ENCODE peak calls at places on chromosome 7, in seven cellular contexts. One of them, this sample, is unnamed.

GRCh38 chr7:100682228-100682741 is 8.7 kb downstream of the GNB2 start:
- DNase-seq in astrocyte of the spinal cord: peak
- DNase-seq in foreskin fibroblast: peak
- DNase-seq in stomach: no peak
- DNase-seq in cardiac muscle cell: no peak
- DNase-seq in AG09319: no peak
- DNase-seq in left lung: no peak
- DNase-seq in this sample: no peak

GRCh38 chr7:150931199-150931869 is 46.8 kb downstream of the KCNH2 start:
- DNase-seq in foreskin fibroblast: no peak
- DNase-seq in cardiac muscle cell: peak
- DNase-seq in stomach: peak
- DNase-seq in left lung: no peak
- DNase-seq in astrocyte of the spinal cord: no peak
- DNase-seq in AG09319: no peak
- DNase-seq in this sample: no peak

GRCh38 chr7:80781561-80781979 is 137.3 kb downstream of the SEMA3C start:
- DNase-seq in cardiac muscle cell: peak
- DNase-seq in AG09319: peak
- DNase-seq in left lung: no peak
- DNase-seq in astrocyte of the spinal cord: peak
- DNase-seq in stomach: peak
- DNase-seq in foreskin fibroblast: peak
- DNase-seq in this sample: no peak

GRCh38 chr7:43878867-43879266 is 9.6 kb upstream of the MRPS24 start:
- DNase-seq in astrocyte of the spinal cord: peak
- DNase-seq in left lung: no peak
- DNase-seq in foreskin fibroblast: no peak
- DNase-seq in stomach: no peak
- DNase-seq in AG09319: no peak
- DNase-seq in cardiac muscle cell: no peak
- DNase-seq in this sample: no peak

GRCh38 chr7:154965014-154965413 is 37.9 kb downstream of the PAXIP1 start:
- DNase-seq in AG09319: no peak
- DNase-seq in foreskin fibroblast: no peak
- DNase-seq in left lung: no peak
- DNase-seq in astrocyte of the spinal cord: peak
- DNase-seq in stomach: no peak
- DNase-seq in cardiac muscle cell: no peak
- DNase-seq in this sample: no peak

GRCh38 chr7:264541-265191 is 25.3 kb upstream of the FOXL3 start:
- DNase-seq in cardiac muscle cell: no peak
- DNase-seq in stomach: peak
- DNase-seq in AG09319: no peak
- DNase-seq in left lung: peak
- DNase-seq in astrocyte of the spinal cord: no peak
- DNase-seq in foreskin fibroblast: no peak
- DNase-seq in this sample: no peak

GRCh38 chr7:101869026-101869900 is 51.8 kb downstream of the CUX1 start:
- DNase-seq in cardiac muscle cell: no peak
- DNase-seq in left lung: no peak
- DNase-seq in AG09319: no peak
- DNase-seq in astrocyte of the spinal cord: no peak
- DNase-seq in stomach: no peak
- DNase-seq in foreskin fibroblast: no peak
- DNase-seq in this sample: no peak

GRCh38 chr7:22633286-22633953 is 93.6 kb upstream of the IL6 start:
- DNase-seq in AG09319: no peak
- DNase-seq in left lung: no peak
- DNase-seq in cardiac muscle cell: no peak
- DNase-seq in astrocyte of the spinal cord: no peak
- DNase-seq in stomach: no peak
- DNase-seq in foreskin fibroblast: peak
- DNase-seq in this sample: no peak

GRCh38 chr7:143385891-143386781 is 5.0 kb downstream of the ZYX start:
- DNase-seq in foreskin fibroblast: peak
- DNase-seq in cardiac muscle cell: no peak
- DNase-seq in AG09319: no peak
- DNase-seq in left lung: peak
- DNase-seq in astrocyte of the spinal cord: no peak
- DNase-seq in stomach: no peak
- DNase-seq in this sample: no peak

GRCh38 chr7:84258628-84259027 is 64.0 kb upstream of the SEMA3A start:
- DNase-seq in foreskin fibroblast: peak
- DNase-seq in AG09319: peak
- DNase-seq in stomach: no peak
- DNase-seq in left lung: no peak
- DNase-seq in astrocyte of the spinal cord: peak
- DNase-seq in cardiac muscle cell: no peak
- DNase-seq in this sample: no peak

GRCh38 chr7:88092676-88092999 is 127.2 kb downstream of the SRI start:
- DNase-seq in AG09319: no peak
- DNase-seq in stomach: no peak
- DNase-seq in foreskin fibroblast: no peak
- DNase-seq in cardiac muscle cell: no peak
- DNase-seq in left lung: no peak
- DNase-seq in astrocyte of the spinal cord: no peak
- DNase-seq in this sample: no peak

GRCh38 chr7:42931447-42931833 is 534 bp downstream of the PSMA2 start:
- DNase-seq in AG09319: no peak
- DNase-seq in foreskin fibroblast: no peak
- DNase-seq in stomach: no peak
- DNase-seq in astrocyte of the spinal cord: no peak
- DNase-seq in left lung: no peak
- DNase-seq in cardiac muscle cell: no peak
- DNase-seq in this sample: no peak

GRCh38 chr7:28793383-28793782 is 164.7 kb downstream of the TRIL start:
- DNase-seq in left lung: no peak
- DNase-seq in astrocyte of the spinal cord: no peak
- DNase-seq in AG09319: no peak
- DNase-seq in stomach: no peak
- DNase-seq in foreskin fibroblast: peak
- DNase-seq in cardiac muscle cell: no peak
- DNase-seq in this sample: no peak

GRCh38 chr7:108486291-108486966 is 30.2 kb upstream of the NRCAM start:
- DNase-seq in astrocyte of the spinal cord: peak
- DNase-seq in cardiac muscle cell: no peak
- DNase-seq in AG09319: no peak
- DNase-seq in foreskin fibroblast: peak
- DNase-seq in left lung: no peak
- DNase-seq in stomach: no peak
- DNase-seq in this sample: no peak

GRCh38 chr7:108479751-108480150 is 23.5 kb upstream of the NRCAM start:
- DNase-seq in cardiac muscle cell: no peak
- DNase-seq in stomach: no peak
- DNase-seq in astrocyte of the spinal cord: no peak
- DNase-seq in AG09319: no peak
- DNase-seq in left lung: no peak
- DNase-seq in foreskin fibroblast: no peak
- DNase-seq in this sample: no peak

GRCh38 chr7:108488902-108489538 is 32.8 kb upstream of the NRCAM start:
- DNase-seq in AG09319: no peak
- DNase-seq in astrocyte of the spinal cord: no peak
- DNase-seq in cardiac muscle cell: no peak
- DNase-seq in stomach: no peak
- DNase-seq in left lung: no peak
- DNase-seq in foreskin fibroblast: no peak
- DNase-seq in this sample: no peak

GRCh38 chr7:108480311-108480710 is 24.1 kb upstream of the NRCAM start:
- DNase-seq in foreskin fibroblast: no peak
- DNase-seq in cardiac muscle cell: no peak
- DNase-seq in stomach: no peak
- DNase-seq in astrocyte of the spinal cord: no peak
- DNase-seq in left lung: no peak
- DNase-seq in AG09319: no peak
- DNase-seq in this sample: no peak

DNA sequence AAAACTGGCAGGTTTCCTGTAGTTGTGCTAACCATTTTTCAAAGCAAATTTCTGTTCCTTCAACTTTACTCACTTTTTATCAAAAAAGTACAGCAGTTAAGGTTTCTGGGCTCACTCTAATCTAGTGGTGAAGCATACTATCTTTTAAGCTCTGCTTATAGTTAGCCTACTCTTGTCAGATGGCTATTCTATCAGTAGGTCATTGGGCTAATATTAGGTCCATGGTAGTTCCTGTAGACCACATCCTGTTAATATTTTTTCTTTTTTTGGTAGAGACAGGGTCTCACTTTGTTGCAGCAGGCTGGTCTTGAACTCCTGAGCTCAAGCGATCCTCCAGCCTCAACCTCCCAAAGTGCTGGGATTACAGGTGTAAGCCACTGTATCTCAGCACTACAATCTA is 27.9 kb upstream of the NRCAM start:
- DNase-seq in left lung: no peak
- DNase-seq in stomach: no peak
- DNase-seq in astrocyte of the spinal cord: no peak
- DNase-seq in cardiac muscle cell: no peak
- DNase-seq in AG09319: no peak
- DNase-seq in foreskin fibroblast: no peak
- DNase-seq in this sample: no peak
- TF ChIP-seq CTCF in left lung: no peak
- TF ChIP-seq CTCF in stomach: no peak
- TF ChIP-seq CTCF in astrocyte of the spinal cord: no peak
- TF ChIP-seq CTCF in cardiac muscle cell: no peak
- TF ChIP-seq CTCF in AG09319: no peak
- TF ChIP-seq CTCF in foreskin fibroblast: no peak
- TF ChIP-seq CTCF in this sample: no peak

GRCh38 chr7:148457310-148457921 is 133.2 kb upstream of the C7orf33 start:
- DNase-seq in stomach: peak
- DNase-seq in astrocyte of the spinal cord: no peak
- DNase-seq in left lung: no peak
- DNase-seq in AG09319: no peak
- DNase-seq in foreskin fibroblast: no peak
- DNase-seq in cardiac muscle cell: no peak
- DNase-seq in this sample: no peak

GRCh38 chr7:148461780-148462179 is 128.8 kb upstream of the C7orf33 start:
- DNase-seq in cardiac muscle cell: no peak
- DNase-seq in AG09319: no peak
- DNase-seq in left lung: no peak
- DNase-seq in astrocyte of the spinal cord: no peak
- DNase-seq in foreskin fibroblast: no peak
- DNase-seq in stomach: no peak
- DNase-seq in this sample: no peak

GRCh38 chr7:148456351-148456750 is 134.2 kb upstream of the C7orf33 start:
- DNase-seq in stomach: peak
- DNase-seq in left lung: no peak
- DNase-seq in AG09319: no peak
- DNase-seq in astrocyte of the spinal cord: no peak
- DNase-seq in foreskin fibroblast: no peak
- DNase-seq in cardiac muscle cell: no peak
- DNase-seq in this sample: no peak

GRCh38 chr7:148463210-148463609 is 127.4 kb upstream of the C7orf33 start:
- DNase-seq in AG09319: no peak
- DNase-seq in astrocyte of the spinal cord: no peak
- DNase-seq in foreskin fibroblast: no peak
- DNase-seq in cardiac muscle cell: no peak
- DNase-seq in stomach: no peak
- DNase-seq in left lung: no peak
- DNase-seq in this sample: no peak

DNA sequence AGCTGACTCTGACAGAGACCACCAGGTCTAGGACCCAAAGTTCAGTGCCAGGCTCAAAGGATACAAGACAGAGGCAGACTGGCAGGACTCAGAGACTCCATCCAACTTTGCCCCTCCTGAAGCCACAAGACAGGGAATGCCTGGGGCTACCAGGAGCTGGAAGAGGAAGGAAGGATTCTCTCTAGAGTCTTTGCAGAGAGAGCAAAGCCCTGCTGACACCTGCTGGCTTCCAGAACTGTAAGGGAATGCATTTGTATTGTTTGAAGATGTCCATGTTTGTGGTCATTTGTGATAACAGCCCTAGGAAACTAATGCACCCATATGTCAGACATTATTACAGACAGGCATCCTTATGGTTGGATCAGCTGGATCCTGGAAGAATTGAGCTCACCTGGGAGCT is 132.3 kb upstream of the C7orf33 start:
- DNase-seq in foreskin fibroblast: no peak
- DNase-seq in astrocyte of the spinal cord: no peak
- DNase-seq in AG09319: no peak
- DNase-seq in stomach: no peak
- DNase-seq in cardiac muscle cell: no peak
- DNase-seq in left lung: no peak
- DNase-seq in this sample: no peak
- TF ChIP-seq CTCF in foreskin fibroblast: no peak
- TF ChIP-seq CTCF in astrocyte of the spinal cord: no peak
- TF ChIP-seq CTCF in AG09319: no peak
- TF ChIP-seq CTCF in stomach: no peak
- TF ChIP-seq CTCF in cardiac muscle cell: no peak
- TF ChIP-seq CTCF in left lung: no peak
- TF ChIP-seq CTCF in this sample: no peak

DNA sequence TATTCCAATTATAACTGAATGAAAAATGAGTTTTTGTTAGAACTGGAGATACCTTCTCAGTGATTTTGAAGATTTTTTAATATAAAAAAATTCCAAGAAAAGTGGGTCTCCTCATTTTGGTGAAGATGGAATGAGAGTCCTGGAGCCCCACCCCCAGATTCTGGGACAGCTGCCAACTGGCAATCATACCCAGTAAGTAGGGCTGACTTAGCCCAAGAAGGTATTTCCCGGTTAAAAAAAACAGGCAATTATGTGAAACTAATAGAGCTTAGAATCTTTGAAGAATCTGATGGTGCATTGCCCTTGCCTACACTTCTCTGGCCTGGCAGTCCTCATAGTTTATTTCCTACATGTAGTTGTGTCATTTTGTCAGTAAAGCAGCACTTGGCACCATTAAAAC is 52.8 kb upstream of the VWDE start:
- DNase-seq in stomach: no peak
- DNase-seq in left lung: no peak
- DNase-seq in AG09319: no peak
- DNase-seq in astrocyte of the spinal cord: no peak
- DNase-seq in cardiac muscle cell: peak
- DNase-seq in foreskin fibroblast: peak
- DNase-seq in this sample: no peak
- TF ChIP-seq CTCF in stomach: no peak
- TF ChIP-seq CTCF in left lung: no peak
- TF ChIP-seq CTCF in AG09319: no peak
- TF ChIP-seq CTCF in astrocyte of the spinal cord: no peak
- TF ChIP-seq CTCF in cardiac muscle cell: no peak
- TF ChIP-seq CTCF in foreskin fibroblast: no peak
- TF ChIP-seq CTCF in this sample: no peak

DNA sequence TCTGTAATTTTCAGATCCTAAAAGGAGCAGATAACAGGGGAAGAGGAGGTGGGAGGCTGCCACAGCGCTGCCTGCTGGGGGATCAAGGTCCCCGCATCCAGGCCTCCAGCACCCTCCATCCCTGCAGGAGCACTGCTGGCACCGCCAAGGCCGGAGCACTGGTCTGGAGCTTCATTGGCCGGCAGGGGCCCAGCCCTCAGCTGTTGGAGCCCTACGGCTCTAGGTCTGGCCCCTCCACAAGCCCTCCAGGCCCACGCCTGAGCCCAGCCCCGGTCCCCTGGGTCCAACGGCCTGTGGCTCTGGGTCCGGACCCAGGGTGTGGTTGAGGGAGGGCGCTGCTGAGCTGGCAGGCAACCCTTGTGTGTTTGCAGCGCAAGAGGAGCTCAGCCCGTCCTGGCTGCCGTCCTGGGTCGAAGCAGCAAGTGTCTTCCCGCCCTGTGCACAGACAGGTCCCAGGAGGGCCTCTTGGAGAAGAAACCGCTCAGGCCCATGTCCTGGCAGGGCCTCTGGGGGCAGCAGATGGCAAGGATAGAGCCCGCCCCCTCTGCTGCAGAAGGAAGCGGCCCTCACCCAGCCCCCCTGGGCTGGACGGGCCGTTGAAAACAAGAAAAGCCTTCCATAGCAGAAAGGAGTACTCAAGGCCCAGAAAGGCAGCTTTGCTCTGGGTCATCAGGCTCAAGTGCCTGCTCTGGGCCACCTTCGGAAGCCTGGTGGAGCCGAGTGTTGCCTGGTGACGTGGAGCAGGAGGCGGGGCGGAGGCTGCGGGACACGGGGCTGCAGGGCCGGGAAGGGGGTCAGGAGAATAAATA is 54.3 kb upstream of the TNRC18 start:
- DNase-seq in astrocyte of the spinal cord: no peak
- DNase-seq in foreskin fibroblast: peak
- DNase-seq in AG09319: no peak
- DNase-seq in stomach: no peak
- DNase-seq in cardiac muscle cell: peak
- DNase-seq in left lung: no peak
- DNase-seq in this sample: no peak
- TF ChIP-seq CTCF in astrocyte of the spinal cord: peak
- TF ChIP-seq CTCF in foreskin fibroblast: peak
- TF ChIP-seq CTCF in AG09319: peak
- TF ChIP-seq CTCF in stomach: no peak
- TF ChIP-seq CTCF in cardiac muscle cell: peak
- TF ChIP-seq CTCF in left lung: no peak
- TF ChIP-seq CTCF in this sample: peak